ENCODE peak calls at places on chromosomes 3 and 15, in six cellular contexts. One of them, this sample, is unnamed.

GRCh38 chr3:37591130-37591865 is 270.4 kb upstream of the CTDSPL start:
- DNase-seq in fibroblast of mammary gland: no peak
- DNase-seq in activated T-cell treated with anti-CD3 and anti-CD28 coated beads for 1 hour: no peak
- DNase-seq in foreskin fibroblast: no peak
- DNase-seq in HEK293T: no peak
- DNase-seq in EL: no peak
- DNase-seq in this sample: no peak

GRCh38 chr3:147518465-147518864 is 109.3 kb downstream of the ZIC1 start:
- DNase-seq in fibroblast of mammary gland: peak
- DNase-seq in activated T-cell treated with anti-CD3 and anti-CD28 coated beads for 1 hour: no peak
- DNase-seq in foreskin fibroblast: no peak
- DNase-seq in HEK293T: no peak
- DNase-seq in EL: no peak
- DNase-seq in this sample: peak

GRCh38 chr3:186551387-186551786 is 7.2 kb upstream of the CRYGS start:
- DNase-seq in fibroblast of mammary gland: no peak
- DNase-seq in activated T-cell treated with anti-CD3 and anti-CD28 coated beads for 1 hour: no peak
- DNase-seq in foreskin fibroblast: no peak
- DNase-seq in HEK293T: no peak
- DNase-seq in EL: no peak
- DNase-seq in this sample: no peak

GRCh38 chr3:178194547-178194946 is 341.7 kb upstream of the KCNMB2 start:
- DNase-seq in fibroblast of mammary gland: no peak
- DNase-seq in activated T-cell treated with anti-CD3 and anti-CD28 coated beads for 1 hour: no peak
- DNase-seq in foreskin fibroblast: no peak
- DNase-seq in HEK293T: no peak
- DNase-seq in EL: no peak
- DNase-seq in this sample: no peak

GRCh38 chr3:103127116-103127630 is 692.4 kb downstream of the ZPLD1 start:
- DNase-seq in fibroblast of mammary gland: no peak
- DNase-seq in activated T-cell treated with anti-CD3 and anti-CD28 coated beads for 1 hour: no peak
- DNase-seq in foreskin fibroblast: no peak
- DNase-seq in HEK293T: no peak
- DNase-seq in EL: no peak
- DNase-seq in this sample: no peak

GRCh38 chr15:34609658-34610057 is 26.2 kb upstream of the GOLGA8B start:
- DNase-seq in fibroblast of mammary gland: no peak
- DNase-seq in activated T-cell treated with anti-CD3 and anti-CD28 coated beads for 1 hour: no peak
- DNase-seq in foreskin fibroblast: no peak
- DNase-seq in HEK293T: no peak
- DNase-seq in EL: no peak
- DNase-seq in this sample: no peak

GRCh38 chr3:139310474-139310933 is 33.3 kb upstream of the MRPS22 start:
- DNase-seq in fibroblast of mammary gland: peak
- DNase-seq in activated T-cell treated with anti-CD3 and anti-CD28 coated beads for 1 hour: no peak
- DNase-seq in foreskin fibroblast: peak
- DNase-seq in HEK293T: no peak
- DNase-seq in EL: peak
- DNase-seq in this sample: peak

GRCh38 chr3:13353936-13354542 is 66.1 kb downstream of the NUP210 start:
- DNase-seq in fibroblast of mammary gland: peak
- DNase-seq in activated T-cell treated with anti-CD3 and anti-CD28 coated beads for 1 hour: no peak
- DNase-seq in foreskin fibroblast: no peak
- DNase-seq in HEK293T: no peak
- DNase-seq in EL: peak
- DNase-seq in this sample: peak

GRCh38 chr3:32310918-32311839 is 72.7 kb downstream of the CMTM8 start:
- DNase-seq in fibroblast of mammary gland: no peak
- DNase-seq in activated T-cell treated with anti-CD3 and anti-CD28 coated beads for 1 hour: no peak
- DNase-seq in foreskin fibroblast: no peak
- DNase-seq in HEK293T: no peak
- DNase-seq in EL: no peak
- DNase-seq in this sample: no peak

GRCh38 chr15:20106026-20106425 is 435.6 kb downstream of the GOLGA6L6 start:
- DNase-seq in fibroblast of mammary gland: no peak
- DNase-seq in activated T-cell treated with anti-CD3 and anti-CD28 coated beads for 1 hour: no peak
- DNase-seq in foreskin fibroblast: no peak
- DNase-seq in HEK293T: no peak
- DNase-seq in EL: no peak
- DNase-seq in this sample: no peak

GRCh38 chr3:31450345-31450744 is 82.4 kb upstream of the STT3B start:
- DNase-seq in fibroblast of mammary gland: no peak
- DNase-seq in activated T-cell treated with anti-CD3 and anti-CD28 coated beads for 1 hour: no peak
- DNase-seq in foreskin fibroblast: no peak
- DNase-seq in HEK293T: no peak
- DNase-seq in EL: no peak
- DNase-seq in this sample: no peak

GRCh38 chr15:94584833-94585244 is 353.5 kb downstream of the MCTP2 start:
- DNase-seq in fibroblast of mammary gland: no peak
- DNase-seq in activated T-cell treated with anti-CD3 and anti-CD28 coated beads for 1 hour: peak
- DNase-seq in foreskin fibroblast: no peak
- DNase-seq in HEK293T: no peak
- DNase-seq in EL: no peak
- DNase-seq in this sample: peak

GRCh38 chr15:99053380-99054024 is 45.9 kb upstream of the PGPEP1L start:
- DNase-seq in fibroblast of mammary gland: no peak
- DNase-seq in activated T-cell treated with anti-CD3 and anti-CD28 coated beads for 1 hour: no peak
- DNase-seq in foreskin fibroblast: no peak
- DNase-seq in HEK293T: no peak
- DNase-seq in EL: no peak
- DNase-seq in this sample: no peak

GRCh38 chr3:194306109-194306686 is 44.9 kb downstream of the CPN2 start:
- DNase-seq in fibroblast of mammary gland: no peak
- DNase-seq in activated T-cell treated with anti-CD3 and anti-CD28 coated beads for 1 hour: no peak
- DNase-seq in foreskin fibroblast: no peak
- DNase-seq in HEK293T: no peak
- DNase-seq in EL: no peak
- DNase-seq in this sample: no peak

GRCh38 chr3:50671331-50671730 is 3.4 kb upstream of the DOCK3 start:
- DNase-seq in fibroblast of mammary gland: peak
- DNase-seq in activated T-cell treated with anti-CD3 and anti-CD28 coated beads for 1 hour: no peak
- DNase-seq in foreskin fibroblast: peak
- DNase-seq in HEK293T: peak
- DNase-seq in EL: peak
- DNase-seq in this sample: peak

GRCh38 chr15:62879770-62880169 is 162.8 kb upstream of the TPM1 start:
- DNase-seq in fibroblast of mammary gland: no peak
- DNase-seq in activated T-cell treated with anti-CD3 and anti-CD28 coated beads for 1 hour: no peak
- DNase-seq in foreskin fibroblast: no peak
- DNase-seq in HEK293T: no peak
- DNase-seq in EL: no peak
- DNase-seq in this sample: no peak

GRCh38 chr3:46690798-46691197 is 2.7 kb downstream of the ALS2CL start:
- DNase-seq in fibroblast of mammary gland: no peak
- DNase-seq in activated T-cell treated with anti-CD3 and anti-CD28 coated beads for 1 hour: no peak
- DNase-seq in foreskin fibroblast: no peak
- DNase-seq in HEK293T: no peak
- DNase-seq in EL: no peak
- DNase-seq in this sample: no peak